ENCODE peak calls at places on chromosomes 7 and 10, in nine cellular contexts. E is lung, Y is MCF 10A, W is RPMI7951, F is T-helper 22 cell, A is fibroblast of gingiva, R is left kidney, S is neural crest cell, C is T-helper 9 cell. V is an unnamed sample.

GRCh38 chr7:105654994-105655900 is 74.0 kb upstream of the EFCAB10 start:
- DNase-seq in E (no peak), Y (no peak), W (peak), F (no peak), A (no peak), R (peak), S (no peak), C (no peak), V (peak)

GRCh38 chr7:156019776-156020565 is 207.7 kb upstream of the SHH start:
- DNase-seq in E (no peak), Y (no peak), W (no peak), F (no peak), A (no peak), R (no peak), S (no peak), C (no peak), V (no peak)

GRCh38 chr10:51301644-51302043 is 227.4 kb downstream of the PRKG1 start:
- DNase-seq in E (no peak), Y (no peak), W (no peak), F (no peak), A (no peak), R (no peak), S (no peak), C (no peak), V (no peak)

GRCh38 chr10:132478341-132479023 is 59.1 kb upstream of the INPP5A start:
- DNase-seq in E (no peak), Y (no peak), W (no peak), F (no peak), A (no peak), R (no peak), S (no peak), C (no peak), V (no peak)

GRCh38 chr7:151981223-151981622 is 25.0 kb downstream of the GALNTL5 start:
- DNase-seq in E (no peak), Y (no peak), W (no peak), F (no peak), A (no peak), R (no peak), S (no peak), C (no peak), V (no peak)

GRCh38 chr10:132272061-132272766 is 35.5 kb downstream of the STK32C start:
- DNase-seq in E (peak), Y (no peak), W (no peak), F (no peak), A (peak), R (peak), S (no peak), C (no peak), V (no peak)

GRCh38 chr7:90769036-90769435 is 172.9 kb downstream of the CDK14 start:
- DNase-seq in E (no peak), Y (no peak), W (no peak), F (no peak), A (no peak), R (no peak), S (no peak), C (no peak), V (no peak)

GRCh38 chr10:132452651-132453469 is 55.9 kb downstream of the PWWP2B start:
- DNase-seq in E (peak), Y (peak), W (peak), F (peak), A (peak), R (peak), S (peak), C (peak), V (no peak)

GRCh38 chr10:61438141-61438984 is 14.8 kb downstream of the TMEM26 start:
- DNase-seq in E (no peak), Y (peak), W (peak), F (no peak), A (peak), R (peak), S (no peak), C (no peak), V (no peak)

GRCh38 chr10:128178319-128178937 is 52.2 kb upstream of the MKI67 start:
- DNase-seq in E (no peak), Y (peak), W (peak), F (no peak), A (peak), R (peak), S (peak), C (peak), V (no peak)

GRCh38 chr7:70733115-70733514 is 398.8 kb upstream of the GALNT17 start:
- DNase-seq in E (no peak), Y (no peak), W (no peak), F (no peak), A (no peak), R (no peak), S (no peak), C (no peak), V (no peak)

GRCh38 chr10:28991326-28991725 is 297.5 kb upstream of the LYZL1 start:
- DNase-seq in E (peak), Y (peak), W (peak), F (no peak), A (no peak), R (peak), S (no peak), C (no peak), V (no peak)

GRCh38 chr7:151275813-151276577 is 27.5 kb upstream of the SMARCD3 start:
- DNase-seq in E (no peak), Y (peak), W (no peak), F (no peak), A (no peak), R (peak), S (no peak), C (no peak), V (no peak)

V was measured in DMS 273 treated with DMSO at 0.1 percent for 48 hours.